ENCODE peak calls at places on chromosomes 12 and 14, in six cellular contexts. W is IMR-90, T is choroid plexus epithelial cell, R is astrocyte of the cerebellum, S is fibroblast of lung, V is GM10248. Z is an unnamed sample.

GRCh38 chr14:90774316-90774715 is 41.9 kb downstream of the TTC7B start:
- DNase-seq in R (no peak), T (no peak), S (no peak), W (no peak), V (no peak), Z (no peak)

GRCh38 chr12:25992026-25992782 is 33.7 kb downstream of the RASSF8 start:
- DNase-seq in T (no peak), W (no peak), S (peak), V (no peak), R (no peak), Z (no peak)

GRCh38 chr12:121295123-121295745 is 1.3 kb downstream of the CAMKK2 start:
- DNase-seq in S (no peak), R (no peak), T (no peak), V (no peak), W (no peak), Z (peak)

GRCh38 chr12:29533815-29534489 is 36.5 kb upstream of the OVCH1 start:
- DNase-seq in W (no peak), S (no peak), V (no peak), R (no peak), T (no peak), Z (no peak)

GRCh38 chr12:84056-84455 is 17.5 kb downstream of the IQSEC3 start:
- DNase-seq in R (no peak), V (no peak), T (no peak), W (no peak), S (no peak), Z (no peak)

GRCh38 chr12:58500399-58500798 is 419.9 kb downstream of the LRIG3 start:
- DNase-seq in T (no peak), S (no peak), V (no peak), W (peak), R (no peak), Z (no peak)

GRCh38 chr14:65290830-65291229 is 121.7 kb upstream of the FUT8 start:
- DNase-seq in R (peak), W (peak), S (peak), V (no peak), T (peak), Z (no peak)

GRCh38 chr14:55438066-55438683 is 2.2 kb downstream of the TBPL2 start:
- DNase-seq in S (peak), V (no peak), W (peak), T (peak), R (peak), Z (no peak)

GRCh38 chr12:102439391-102440108 is 40.8 kb downstream of the IGF1 start:
- DNase-seq in W (peak), T (no peak), R (no peak), V (no peak), S (peak), Z (no peak)

GRCh38 chr12:15131462-15131861 is 89.8 kb downstream of the RERG start:
- DNase-seq in T (no peak), V (no peak), W (peak), R (no peak), S (peak), Z (no peak)

GRCh38 chr12:98968896-98969295 is 323.8 kb downstream of the APAF1 start:
- DNase-seq in W (no peak), S (no peak), R (no peak), T (no peak), V (no peak), Z (no peak)

GRCh38 chr12:96255077-96255476 is 60.9 kb downstream of the ELK3 start:
- DNase-seq in R (no peak), S (peak), T (peak), W (peak), V (no peak), Z (no peak)

GRCh38 chr12:106764738-106765137 is 9.7 kb upstream of the RIC8B start:
- DNase-seq in S (no peak), V (no peak), W (no peak), R (no peak), T (peak), Z (no peak)

GRCh38 chr12:93580682-93581081 is 8.2 kb downstream of the SOCS2 start:
- DNase-seq in S (no peak), W (no peak), T (no peak), R (no peak), V (no peak), Z (no peak)

GRCh38 chr14:81811705-81812269 is 278.1 kb upstream of the SEL1L start:
- DNase-seq in R (no peak), T (no peak), V (no peak), W (no peak), S (no peak), Z (no peak)

GRCh38 chr12:94507455-94507854 is 47.8 kb upstream of the CEP83 start:
- DNase-seq in R (no peak), S (no peak), T (no peak), V (no peak), W (no peak), Z (no peak)

GRCh38 chr12:2009623-2010022 is 5.4 kb upstream of the DCP1B start:
- DNase-seq in T (peak), W (no peak), V (no peak), S (no peak), R (no peak), Z (no peak)

GRCh38 chr12:88493651-88494050 is 86.6 kb downstream of the KITLG start:
- DNase-seq in V (no peak), T (peak), W (peak), R (peak), S (peak), Z (no peak)

GRCh38 chr14:103187911-103188310 is 64.7 kb downstream of the TNFAIP2 start:
- DNase-seq in V (no peak), S (no peak), R (no peak), T (no peak), W (no peak), Z (no peak)

GRCh38 chr14:103186894-103187586 is 63.8 kb downstream of the TNFAIP2 start:
- DNase-seq in T (no peak), R (no peak), V (no peak), W (no peak), S (no peak), Z (no peak)

GRCh38 chr14:103190731-103191130 is 67.5 kb downstream of the TNFAIP2 start:
- DNase-seq in T (no peak), W (no peak), R (no peak), S (no peak), V (no peak), Z (no peak)

GRCh38 chr14:103189481-103190470 is 66.5 kb downstream of the TNFAIP2 start:
- DNase-seq in V (no peak), W (no peak), S (no peak), R (no peak), T (no peak), Z (no peak)

DNA sequence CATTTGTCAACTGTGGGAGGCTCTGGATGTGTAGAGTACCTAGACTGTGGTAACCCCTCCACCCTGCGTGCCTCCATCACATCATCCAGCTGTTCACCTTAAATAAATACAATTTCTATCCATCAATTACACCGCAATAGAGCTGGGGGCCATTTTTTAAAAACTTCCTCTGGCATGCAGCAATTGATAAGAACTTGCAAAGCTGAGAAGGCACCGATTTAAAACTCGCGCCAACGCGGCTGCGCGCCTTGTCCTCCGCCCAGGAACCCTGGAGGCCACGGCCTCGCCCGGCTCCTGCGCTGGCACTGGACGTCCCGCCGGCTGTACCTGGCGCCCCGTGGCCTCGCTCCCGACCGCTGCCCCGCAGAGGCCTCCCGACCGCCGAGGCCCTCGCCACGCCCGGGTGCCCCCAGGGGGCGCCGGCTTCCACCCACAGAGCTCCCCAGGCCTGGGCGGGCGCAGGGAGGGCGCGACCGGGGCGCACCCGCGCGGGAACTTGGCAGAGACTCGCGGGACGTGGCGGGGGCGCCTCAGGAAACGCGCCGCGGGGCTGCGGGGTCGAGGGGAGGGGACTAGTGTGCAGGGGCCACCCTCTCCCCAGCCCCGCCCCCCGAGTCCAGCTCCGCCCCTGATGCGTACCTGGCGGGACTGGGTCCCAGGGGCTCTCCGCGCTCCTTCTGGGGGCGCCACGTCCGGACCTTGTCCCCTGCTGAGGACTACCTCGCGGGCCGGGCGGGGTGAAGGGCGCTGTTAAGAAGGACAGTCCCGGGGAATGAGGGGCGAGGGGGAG is 65.6 kb downstream of the TNFAIP2 start:
- DNase-seq in S (no peak), V (no peak), R (no peak), W (no peak), T (no peak), Z (no peak)
- TF ChIP-seq CTCF in S (no peak), V (no peak), R (peak), W (peak), T (no peak), Z (peak)

GRCh38 chr14:101843665-101844064 is 82.2 kb downstream of the PPP2R5C start:
- DNase-seq in T (peak), S (no peak), V (peak), R (no peak), W (no peak), Z (peak)
- TF ChIP-seq CTCF in T (peak), S (peak), V (peak), R (peak), W (peak), Z (peak)

GRCh38 chr12:39329015-39329414 is 113.9 kb downstream of the KIF21A start:
- DNase-seq in R (no peak), T (peak), V (no peak), W (no peak), S (peak), Z (no peak)
- TF ChIP-seq CTCF in R (no peak), T (no peak), V (no peak), W (no peak), S (no peak), Z (no peak)

GRCh38 chr14:22837750-22838538 is 1.6 kb downstream of the MMP14 start:
- DNase-seq in R (no peak), W (peak), V (no peak), T (peak), S (peak), Z (no peak)

GRCh38 chr14:22838631-22839041 is 2.3 kb downstream of the MMP14 start:
- DNase-seq in T (peak), R (no peak), S (peak), W (peak), V (no peak), Z (no peak)

GRCh38 chr14:22837059-22837749 is 819 bp downstream of the MMP14 start:
- DNase-seq in S (peak), T (peak), V (no peak), R (no peak), W (peak), Z (no peak)

GRCh38 chr14:22835505-22835904 is 880 bp upstream of the MMP14 start:
- DNase-seq in V (no peak), R (no peak), T (no peak), S (no peak), W (no peak), Z (no peak)

DNA sequence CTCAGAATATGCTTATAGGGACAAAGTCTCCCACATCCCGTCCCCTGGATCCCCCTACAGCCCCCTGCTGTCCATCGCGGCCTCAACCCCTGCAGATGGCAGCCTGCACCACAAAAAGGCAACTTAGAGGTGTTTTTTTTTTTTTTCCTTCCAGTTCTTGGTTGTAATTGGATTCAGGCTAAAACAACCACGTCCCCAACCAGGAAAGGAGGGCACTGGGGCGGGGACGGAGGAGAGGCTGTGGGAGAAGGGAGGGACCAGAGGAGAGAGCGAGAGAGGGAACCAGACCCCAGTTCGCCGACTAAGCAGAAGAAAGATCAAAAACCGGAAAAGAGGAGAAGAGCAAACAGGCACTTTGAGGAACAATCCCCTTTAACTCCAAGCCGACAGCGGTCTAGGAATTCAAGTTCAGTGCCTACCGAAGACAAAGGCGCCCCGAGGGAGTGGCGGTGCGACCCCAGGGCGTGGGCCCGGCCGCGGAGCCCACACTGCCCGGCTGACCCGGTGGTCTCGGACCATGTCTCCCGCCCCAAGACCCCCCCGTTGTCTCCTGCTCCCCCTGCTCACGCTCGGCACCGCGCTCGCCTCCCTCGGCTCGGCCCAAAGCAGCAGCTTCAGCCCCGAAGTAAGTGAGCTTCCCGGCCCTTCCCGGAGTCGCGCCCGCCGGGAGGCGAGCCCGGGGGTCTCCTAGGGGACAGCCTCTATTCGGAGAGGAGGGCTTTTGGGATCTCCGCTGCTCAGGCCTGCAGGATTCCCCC is at the start of gene MMP14:
- DNase-seq in W (peak), V (no peak), S (peak), R (peak), T (peak), Z (no peak)
- TF ChIP-seq CTCF in W (peak), V (no peak), S (peak), R (peak), T (peak), Z (no peak)

GRCh38 chr12:132014092-132014914 is 64.6 kb downstream of the EP400 start:
- DNase-seq in T (peak), S (peak), R (no peak), W (peak), V (no peak), Z (peak)
- TF ChIP-seq CTCF in T (no peak), S (no peak), R (no peak), W (no peak), V (no peak), Z (no peak)

DNA sequence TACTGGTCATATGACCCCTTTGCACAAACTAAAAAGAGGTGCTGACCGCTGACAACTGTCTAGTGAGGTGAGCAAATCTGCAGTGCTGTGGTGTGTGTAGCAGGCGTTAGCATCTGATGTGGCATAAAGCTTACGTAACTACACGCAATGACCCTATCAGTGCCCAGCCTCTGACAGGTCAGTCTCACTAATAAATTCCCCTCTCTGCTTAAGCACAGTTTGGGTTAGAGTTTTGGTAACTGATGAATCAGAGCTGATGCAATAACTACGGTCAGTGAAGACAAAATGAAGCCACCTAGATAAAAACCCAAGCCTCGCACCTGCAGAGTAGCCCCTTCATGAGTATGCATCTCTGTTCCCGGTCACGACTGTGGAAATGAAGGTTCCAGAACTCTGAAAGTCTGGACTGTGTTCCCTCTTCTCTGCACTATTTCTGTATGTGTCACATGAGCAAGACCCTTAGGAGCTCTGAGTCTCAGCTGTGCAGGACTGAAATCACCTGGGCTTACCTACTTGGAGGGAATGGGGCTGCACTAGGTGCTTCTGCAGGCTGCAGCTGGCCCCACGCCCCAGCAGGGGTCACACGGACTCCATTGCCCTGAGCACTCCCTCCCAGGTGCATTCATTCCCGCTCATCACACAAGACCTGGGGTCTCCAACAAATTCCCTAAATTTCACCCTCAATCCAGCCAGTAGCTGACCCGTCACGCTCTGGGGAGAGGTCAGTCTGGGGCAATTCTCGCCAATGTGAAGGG is 54.4 kb downstream of the RIMBP2 start:
- DNase-seq in W (no peak), V (no peak), R (no peak), T (peak), S (no peak), Z (no peak)
- TF ChIP-seq CTCF in W (no peak), V (no peak), R (no peak), T (no peak), S (no peak), Z (no peak)

DNA sequence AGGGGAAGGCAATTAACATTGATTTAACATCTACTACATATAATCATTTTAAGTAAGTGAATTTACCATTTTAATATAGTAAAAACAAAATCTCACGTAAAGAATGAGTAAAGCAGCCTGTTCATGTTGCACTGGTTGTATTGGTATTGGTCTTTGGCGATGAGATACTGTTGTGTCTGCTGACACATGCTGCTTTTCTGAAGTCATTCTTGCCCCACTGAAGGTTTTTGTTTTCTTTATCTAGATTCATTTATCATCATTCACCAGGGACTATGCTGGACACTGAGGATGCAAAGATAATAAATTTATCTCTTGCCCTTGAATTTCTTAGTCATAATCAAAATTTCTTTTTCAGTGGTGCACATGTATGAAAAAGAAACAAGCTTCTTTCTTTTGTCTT is 246.2 kb upstream of the NPAS3 start:
- DNase-seq in W (no peak), T (no peak), R (no peak), V (no peak), S (peak), Z (no peak)
- TF ChIP-seq CTCF in W (no peak), T (no peak), R (no peak), V (no peak), S (no peak), Z (no peak)

GRCh38 chr14:24164591-24164991 is 3.5 kb downstream of the IRF9 start:
- DNase-seq in R (no peak), V (no peak), S (no peak), W (no peak), T (no peak), Z (no peak)
- TF ChIP-seq CTCF in R (no peak), V (no peak), S (no peak), W (no peak), T (no peak), Z (no peak)

DNA sequence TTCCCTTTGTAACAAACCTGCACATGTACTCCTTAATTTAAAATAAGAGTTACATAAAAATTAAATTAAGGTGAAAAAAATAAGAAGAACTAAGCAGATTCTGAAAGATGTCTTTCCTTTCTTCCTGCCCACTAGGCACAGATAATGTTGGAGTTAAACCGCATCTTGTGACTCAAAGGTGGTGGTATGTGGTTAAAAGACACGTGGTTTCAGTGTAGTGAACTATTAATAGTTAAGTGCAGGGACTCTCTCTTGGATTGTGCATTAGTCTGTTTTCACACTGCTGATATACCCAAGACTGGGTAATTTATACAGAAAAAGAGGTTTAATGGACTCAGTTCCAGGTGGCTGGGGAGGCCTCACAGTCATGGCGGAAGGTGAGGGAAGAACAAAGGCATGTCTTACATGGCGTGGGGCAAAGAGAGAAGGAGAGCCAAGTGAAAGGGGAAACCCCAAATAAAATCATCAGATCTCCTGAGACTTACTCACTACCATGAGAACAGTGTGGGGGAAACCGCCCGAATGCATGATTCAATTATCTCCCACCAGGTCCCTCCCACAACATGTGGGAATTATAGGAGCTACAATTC is 362.3 kb downstream of the GLT1D1 start:
- DNase-seq in R (no peak), S (peak), T (no peak), V (no peak), W (no peak), Z (no peak)
- TF ChIP-seq CTCF in R (no peak), S (no peak), T (no peak), V (no peak), W (no peak), Z (no peak)

DNA sequence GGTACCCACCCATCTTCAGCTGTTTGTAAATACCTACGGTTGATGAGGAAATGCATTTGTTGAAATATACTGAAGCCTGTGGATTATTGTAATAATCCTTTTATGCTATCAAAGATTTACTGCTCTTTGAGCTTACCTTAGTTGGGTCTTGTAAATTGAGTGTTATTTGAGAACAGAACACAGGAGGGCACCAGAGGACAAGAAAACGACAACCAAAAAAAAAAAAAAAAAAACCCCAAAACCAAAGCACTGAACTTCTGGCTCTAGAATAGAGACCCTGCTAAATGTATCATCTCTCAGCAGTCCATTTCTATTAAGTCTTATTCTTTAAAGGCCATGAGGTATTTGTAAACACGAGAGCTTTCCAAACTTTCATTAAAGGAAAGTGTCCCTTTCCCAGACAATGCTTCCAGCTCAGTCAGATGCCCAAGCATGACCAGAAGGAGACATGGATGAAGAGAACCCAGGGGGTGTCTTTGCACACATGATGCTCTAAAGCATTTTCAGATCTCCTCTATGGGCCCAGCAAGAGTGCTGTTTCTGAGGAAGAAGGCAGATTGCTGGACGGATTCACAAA is 763.9 kb downstream of the NRXN3 start:
- DNase-seq in W (peak), R (peak), S (peak), T (peak), V (peak), Z (no peak)
- TF ChIP-seq CTCF in W (peak), R (peak), S (peak), T (peak), V (peak), Z (peak)